ENCODE peak calls at places on chromosomes 1 and 21, in six cellular contexts. Y is A549, A is K562, Q is endothelial cell of umbilical vein, J is HepG2, H is GM12878. O is an unnamed sample.

GRCh38 chr1:13494025-13494424 is 19.8 kb downstream of the LRRC38 start:
- DNase-seq in Y (no peak), A (no peak), Q (no peak), J (no peak), H (peak; percentile 16), O (peak; percentile 10)

GRCh38 chr21:45642122-45642813 is 1.3 kb upstream of the PCBP3 start:
- DNase-seq in Y (no peak), A (no peak), Q (no peak), J (no peak), H (no peak), O (peak; percentile 20)

GRCh38 chr21:24375201-24375600 is 1232.1 kb downstream of the MRPL39 start:
- DNase-seq in Y (no peak), A (no peak), Q (no peak), J (no peak), H (no peak), O (peak; percentile 35)

GRCh38 chr21:44461438-44462089 is 6.3 kb downstream of the LRRC3 start:
- DNase-seq in Y (no peak), A (peak; percentile 52), Q (no peak), J (peak; percentile 35), H (no peak), O (no peak)

GRCh38 chr1:180778782-180779398 is 133.8 kb upstream of the KIAA1614 start:
- DNase-seq in Y (peak; percentile 28), A (peak; percentile 33), Q (no peak), J (peak; percentile 28), H (no peak), O (no peak)

GRCh38 chr1:83583351-83584014 is 415.4 kb downstream of the TTLL7 start:
- DNase-seq in Y (peak; percentile 4), A (no peak), Q (no peak), J (no peak), H (no peak), O (no peak)

GRCh38 chr1:30196872-30197615 is 526.3 kb downstream of the MATN1 start:
- DNase-seq in Y (no peak), A (no peak), Q (no peak), J (no peak), H (no peak), O (no peak)

GRCh38 chr21:16046625-16047340 is 317.0 kb downstream of the USP25 start:
- DNase-seq in Y (no peak), A (no peak), Q (no peak), J (no peak), H (no peak), O (no peak)

GRCh38 chr21:25296239-25296638 is 311.0 kb downstream of the MRPL39 start:
- DNase-seq in Y (no peak), A (no peak), Q (no peak), J (no peak), H (no peak), O (no peak)

GRCh38 chr1:247317702-247318101 is 14.0 kb downstream of the ZNF496 start:
- DNase-seq in Y (no peak), A (no peak), Q (no peak), J (no peak), H (no peak), O (no peak)

GRCh38 chr1:170856455-170856854 is 78.9 kb upstream of the MROH9 start:
- DNase-seq in Y (no peak), A (no peak), Q (no peak), J (no peak), H (no peak), O (no peak)

GRCh38 chr1:84851839-84852238 is 41.2 kb downstream of the LPAR3 start:
- DNase-seq in Y (peak; percentile 22), A (no peak), Q (no peak), J (no peak), H (no peak), O (no peak)

GRCh38 chr21:45413922-45414321 is 9.0 kb downstream of the COL18A1 start:
- DNase-seq in Y (no peak), A (no peak), Q (no peak), J (no peak), H (no peak), O (no peak)

DNA sequence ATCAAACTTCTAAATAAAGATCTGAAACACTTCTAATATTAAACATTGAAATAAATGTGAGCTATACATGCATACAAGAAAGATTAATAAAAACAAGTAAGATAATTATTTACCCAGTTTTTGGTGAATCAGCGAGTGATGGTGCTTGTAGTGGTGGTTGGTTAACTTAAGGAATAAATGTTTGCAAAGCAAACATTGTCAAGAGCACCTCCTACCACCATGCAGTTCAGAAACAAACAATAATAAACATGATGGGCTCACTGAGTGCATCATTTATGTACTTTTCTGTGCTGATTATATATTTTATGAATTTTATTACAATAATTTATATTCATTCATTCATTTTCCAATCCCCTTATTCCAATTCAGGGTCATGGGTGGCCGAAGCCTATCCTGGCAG is 57.7 kb downstream of the ZMYM4 start:
- DNase-seq in Y (no peak), A (no peak), Q (no peak), J (no peak), H (no peak), O (no peak)
- H3K4me3 ChIP-seq in Y (no peak overlapping the region), A (no peak overlapping the region), Q (no peak overlapping the region), J (no peak overlapping the region), H (no peak overlapping the region), O (no peak overlapping the region)

GRCh38 chr1:104195395-104195794 is 445.7 kb downstream of the AMY1C start:
- DNase-seq in Y (no peak), A (no peak), Q (no peak), J (peak; percentile 0), H (no peak), O (no peak)
- TF ChIP-seq MAX in Y (no peak), A (no peak), Q (no peak), J (no peak), H (no peak), O (no peak)

GRCh38 chr1:199313444-199313843 is 674.6 kb downstream of the PTPRC start:
- DNase-seq in Y (no peak), A (no peak), Q (no peak), J (no peak), H (no peak), O (peak; percentile 12)

GRCh38 chr1:199308349-199308846 is 669.6 kb downstream of the PTPRC start:
- DNase-seq in Y (no peak), A (no peak), Q (no peak), J (no peak), H (no peak), O (no peak)

GRCh38 chr1:199310701-199311100 is 671.9 kb downstream of the PTPRC start:
- DNase-seq in Y (no peak), A (no peak), Q (no peak), J (no peak), H (no peak), O (no peak)

GRCh38 chr1:199312626-199313025 is 673.8 kb downstream of the PTPRC start:
- DNase-seq in Y (no peak), A (no peak), Q (peak; percentile 2), J (no peak), H (no peak), O (no peak)

GRCh38 chr1:199311478-199312242 is 672.8 kb downstream of the PTPRC start:
- DNase-seq in Y (no peak), A (no peak), Q (no peak), J (no peak), H (no peak), O (no peak)
- TF ChIP-seq MYC in Y (no peak), A (no peak), Q (no peak), J (no peak), H (no peak), O (no peak)

GRCh38 chr1:156262461-156263287 is 14.8 kb upstream of the PAQR6 start:
- DNase-seq in Y (no peak), A (no peak), Q (no peak), J (no peak), H (no peak), O (no peak)

GRCh38 chr1:156260896-156261295 is 13.0 kb upstream of the PAQR6 start:
- DNase-seq in Y (no peak), A (no peak), Q (no peak), J (no peak), H (no peak), O (no peak)

GRCh38 chr1:156259805-156260204 is 11.9 kb upstream of the PAQR6 start:
- DNase-seq in Y (peak; percentile 38), A (no peak), Q (no peak), J (no peak), H (no peak), O (no peak)

GRCh38 chr1:156257711-156258110 is 9.9 kb upstream of the PAQR6 start:
- DNase-seq in Y (no peak), A (no peak), Q (no peak), J (no peak), H (no peak), O (peak; percentile 22)

DNA sequence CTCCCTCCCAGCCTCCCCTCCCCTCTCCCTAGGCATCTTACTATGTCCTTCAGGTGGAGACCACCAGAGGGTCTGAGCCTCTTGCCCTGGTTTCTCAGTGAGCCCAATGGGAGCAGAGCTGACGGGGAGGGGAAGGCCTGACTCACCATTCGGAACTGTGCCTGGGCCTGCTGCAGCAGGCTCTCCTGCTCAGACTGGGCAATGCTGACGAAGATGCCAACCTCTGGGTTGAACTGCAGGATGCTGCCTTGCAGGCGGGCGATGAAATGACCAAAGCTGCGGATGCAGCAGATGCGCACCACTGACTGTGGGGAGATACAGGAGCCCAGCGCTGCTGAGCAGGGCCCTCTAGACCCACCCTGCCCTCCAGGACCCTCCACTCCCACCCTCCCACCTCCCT is 11.0 kb upstream of the PAQR6 start:
- DNase-seq in Y (no peak), A (no peak), Q (no peak), J (no peak), H (no peak), O (no peak)
- H3K4me3 ChIP-seq in Y (no peak overlapping the region), A (no peak overlapping the region), Q (no peak overlapping the region), J (no peak overlapping the region), H (no peak overlapping the region), O (no peak overlapping the region)

DNA sequence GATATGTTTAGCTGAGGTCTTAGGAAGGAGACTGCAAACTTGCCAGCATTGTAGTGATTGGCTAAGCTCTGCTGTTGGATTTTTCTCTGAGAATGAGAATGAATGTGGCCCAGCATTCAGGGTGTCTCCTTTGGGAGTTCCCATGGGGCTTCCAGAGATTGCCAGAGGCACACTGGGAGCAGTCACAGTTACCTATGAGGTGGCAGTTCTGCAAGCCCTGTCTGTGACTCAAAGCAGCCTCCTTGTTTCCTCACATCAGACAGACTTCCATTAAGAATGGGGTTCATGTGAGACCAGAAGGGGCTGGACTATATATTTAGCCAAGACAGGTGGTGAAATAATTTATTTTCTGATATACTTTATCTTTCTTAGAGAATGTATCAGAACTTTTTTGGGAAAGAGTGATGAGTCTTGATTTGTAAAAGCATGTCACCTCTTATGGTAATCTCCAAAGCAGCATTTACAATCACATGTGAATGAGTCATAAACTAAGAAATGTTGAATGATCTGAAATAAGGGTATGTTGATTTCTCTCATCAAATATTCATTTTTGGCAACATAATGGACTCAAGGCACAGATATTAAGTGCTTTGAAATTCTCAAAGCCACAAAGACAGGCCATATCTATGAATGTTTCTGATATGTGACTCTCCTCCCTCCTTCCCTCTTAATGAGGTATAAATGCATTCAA is 9.5 kb upstream of the SLC19A2 start:
- DNase-seq in Y (no peak), A (no peak), Q (no peak), J (no peak), H (no peak), O (no peak)
- TF ChIP-seq MAX in Y (no peak), A (no peak), Q (no peak), J (no peak), H (no peak), O (no peak)

O was measured in NB4.